ENCODE peak calls at places on chromosomes 5 and 9, in eight cellular contexts. S is iPS DF 6.9, F is breast epithelium, T is endodermal cell, Q is fibroblast of lung, N is IMR-90, X is GM12865, J is GM06990. I is an unnamed sample.

GRCh38 chr9:112422417-112423148 is 42.7 kb downstream of the HSDL2 start:
- DNase-seq in S (no peak), F (no peak), T (no peak), Q (no peak), N (no peak), X (no peak), J (no peak), I (no peak)

GRCh38 chr5:68379275-68380026 is 163.9 kb downstream of the PIK3R1 start:
- DNase-seq in S (no peak), F (no peak), T (no peak), Q (peak; percentile 13), N (no peak), X (no peak), J (no peak), I (no peak)

GRCh38 chr9:83976372-83976771 is 3.6 kb downstream of the HNRNPK start:
- DNase-seq in S (no peak), F (no peak), T (no peak), Q (no peak), N (no peak), X (no peak), J (no peak), I (no peak)

GRCh38 chr5:77882670-77883257 is 106.6 kb upstream of the TBCA start:
- DNase-seq in S (no peak), F (no peak), T (no peak), Q (peak; percentile 72), N (peak; percentile 92), X (peak; percentile 38), J (no peak), I (no peak)

GRCh38 chr5:1468247-1468612 is 23.0 kb upstream of the SLC6A3 start:
- DNase-seq in S (no peak), F (no peak), T (peak; percentile 89), Q (peak; percentile 16), N (no peak), X (no peak), J (no peak), I (no peak)

GRCh38 chr5:27208051-27208450 is 169.7 kb upstream of the CDH9 start:
- DNase-seq in S (no peak), F (no peak), T (no peak), Q (no peak), N (peak; percentile 2), X (no peak), J (no peak), I (no peak)

GRCh38 chr9:77981332-77981731 is 50.3 kb downstream of the GNAQ start:
- DNase-seq in S (no peak), F (no peak), T (no peak), Q (peak; percentile 17), N (peak; percentile 61), X (peak; percentile 33), J (peak; percentile 33), I (no peak)

GRCh38 chr9:136564379-136564988 is 18.6 kb upstream of the NOTCH1 start:
- DNase-seq in S (no peak), F (peak; percentile 55), T (peak; percentile 81), Q (peak; percentile 76), N (peak; percentile 71), X (peak; percentile 91), J (peak; percentile 46), I (no peak)

GRCh38 chr9:103625161-103625804 is 468.8 kb upstream of the SMC2 start:
- DNase-seq in S (no peak), F (no peak), T (no peak), Q (no peak), N (no peak), X (no peak), J (no peak), I (no peak)

DNA sequence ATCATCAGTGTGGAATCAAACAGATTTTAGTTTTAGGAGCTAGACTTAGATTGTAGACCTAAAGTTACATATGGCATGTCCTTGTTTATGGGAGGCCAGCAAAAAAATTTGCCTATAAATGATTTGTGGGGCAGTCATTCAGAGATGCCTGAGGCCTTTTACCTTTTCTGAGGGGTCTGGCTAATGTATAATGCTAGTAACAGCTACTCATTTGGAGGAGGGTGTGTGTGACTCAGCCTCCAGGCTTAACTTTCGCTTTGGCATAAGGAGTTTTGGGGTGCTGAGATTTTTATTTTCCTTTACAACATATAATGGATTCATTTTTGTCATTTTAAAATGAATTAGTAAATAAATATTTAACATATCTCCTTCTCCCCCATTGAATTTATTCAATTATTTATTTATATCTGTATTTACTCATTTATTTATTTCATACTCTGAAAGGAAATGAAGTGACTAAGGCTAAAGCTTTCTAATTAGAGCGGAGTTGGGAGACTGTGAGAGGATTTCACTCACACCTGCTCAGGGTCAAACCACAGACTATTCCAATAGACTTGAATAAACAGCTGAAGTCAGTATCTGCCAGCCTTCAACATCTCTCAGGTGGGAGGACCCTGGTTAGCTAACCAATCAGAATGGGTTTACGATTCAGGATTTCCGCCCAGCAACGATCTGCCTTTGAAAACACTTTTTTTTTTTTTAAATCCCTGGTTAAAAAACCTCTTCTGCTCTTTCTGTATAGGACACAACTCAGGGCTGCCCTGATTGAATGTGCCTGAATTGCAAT is 487.5 kb upstream of the SGCD start:
- DNase-seq in S (no peak), F (no peak), T (peak; percentile 62), Q (no peak), N (peak; percentile 0), X (peak; percentile 12), J (peak; percentile 3), I (no peak)
- H3K4me3 ChIP-seq in S (no peak overlapping the region), F (no peak overlapping the region), T (no peak overlapping the region), Q (no peak overlapping the region), N (no peak overlapping the region), X (no peak overlapping the region), J (no peak overlapping the region), I (no peak overlapping the region)

GRCh38 chr5:43001748-43002147 is 38.4 kb downstream of the ANXA2R start:
- DNase-seq in S (no peak), F (no peak), T (no peak), Q (no peak), N (no peak), X (no peak), J (no peak), I (no peak)

GRCh38 chr5:42995152-42995751 is 44.9 kb downstream of the ANXA2R start:
- DNase-seq in S (no peak), F (no peak), T (no peak), Q (peak; percentile 71), N (peak; percentile 38), X (no peak), J (no peak), I (no peak)

GRCh38 chr5:43000198-43000840 is 39.8 kb downstream of the ANXA2R start:
- DNase-seq in S (no peak), F (no peak), T (peak; percentile 88), Q (peak; percentile 42), N (peak; percentile 59), X (no peak), J (no peak), I (no peak)

GRCh38 chr5:43006411-43007202 is 33.5 kb downstream of the ANXA2R start:
- DNase-seq in S (no peak), F (no peak), T (no peak), Q (no peak), N (peak; percentile 31), X (no peak), J (no peak), I (no peak)

DNA sequence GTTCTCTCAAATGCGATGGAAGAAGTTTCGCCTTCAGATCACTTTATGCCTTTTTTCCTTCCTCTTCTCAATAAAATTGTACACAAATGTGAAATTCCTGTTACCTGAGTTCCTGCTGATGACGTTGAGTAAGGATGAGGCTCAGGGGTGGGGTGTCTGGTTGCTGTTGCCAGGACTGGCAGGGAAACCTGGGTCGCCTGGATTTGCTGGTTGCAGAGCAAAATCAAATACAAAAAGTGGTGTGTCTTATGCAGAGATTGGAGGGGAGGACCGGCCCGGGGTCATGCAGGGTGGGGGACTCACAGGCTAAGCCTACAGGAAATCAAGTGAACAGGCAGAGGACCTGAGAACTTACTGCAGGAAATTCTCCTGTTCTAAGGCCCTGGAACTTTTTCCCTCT is 39.2 kb downstream of the ANXA2R start:
- DNase-seq in S (no peak), F (no peak), T (no peak), Q (no peak), N (no peak), X (no peak), J (no peak), I (no peak)
- H3K4me3 ChIP-seq in S (no peak overlapping the region), F (no peak overlapping the region), T (no peak overlapping the region), Q (no peak overlapping the region), N (no peak overlapping the region), X (no peak overlapping the region), J (no peak overlapping the region), I (no peak overlapping the region)

GRCh38 chr5:148554621-148555020 is 99.7 kb downstream of the HTR4 start:
- DNase-seq in S (no peak), F (no peak), T (no peak), Q (no peak), N (no peak), X (no peak), J (no peak), I (no peak)

GRCh38 chr5:148559461-148559860 is 94.9 kb downstream of the HTR4 start:
- DNase-seq in S (no peak), F (no peak), T (no peak), Q (no peak), N (no peak), X (no peak), J (no peak), I (no peak)

GRCh38 chr5:148561712-148562365 is 92.5 kb downstream of the HTR4 start:
- DNase-seq in S (no peak), F (no peak), T (no peak), Q (peak; percentile 21), N (no peak), X (peak; percentile 4), J (no peak), I (no peak)

GRCh38 chr5:148558892-148559291 is 95.4 kb downstream of the HTR4 start:
- DNase-seq in S (no peak), F (no peak), T (no peak), Q (no peak), N (no peak), X (no peak), J (no peak), I (no peak)

DNA sequence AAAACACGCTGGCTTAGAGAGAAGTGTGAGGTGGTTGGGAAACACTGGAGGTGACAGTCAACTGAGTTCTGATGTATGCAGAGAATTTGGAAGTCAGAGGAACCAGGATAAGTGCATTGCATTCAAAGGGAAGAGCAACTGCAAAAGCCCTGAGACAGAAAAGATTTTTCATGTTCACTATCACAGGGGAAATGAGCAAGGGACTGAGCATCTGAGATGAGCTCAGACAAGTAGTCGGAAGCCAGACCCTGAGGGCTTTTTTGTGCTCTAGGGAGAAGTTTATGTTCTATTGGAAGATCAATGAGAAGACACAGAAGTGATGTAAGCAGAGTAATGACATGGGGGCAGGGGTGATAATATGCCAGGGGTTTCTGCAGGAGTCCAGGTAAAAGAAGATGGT is 97.5 kb downstream of the HTR4 start:
- DNase-seq in S (no peak), F (no peak), T (no peak), Q (no peak), N (no peak), X (no peak), J (no peak), I (no peak)
- H3K4me3 ChIP-seq in S (no peak overlapping the region), F (no peak overlapping the region), T (no peak overlapping the region), Q (no peak overlapping the region), N (no peak overlapping the region), X (no peak overlapping the region), J (no peak overlapping the region), I (no peak overlapping the region)

GRCh38 chr5:171312129-171312819 is 3.2 kb downstream of the TLX3 start:
- DNase-seq in S (no peak), F (no peak), T (peak; percentile 68), Q (peak; percentile 20), N (no peak), X (no peak), J (no peak), I (no peak)
- H3K4me3 ChIP-seq in S (peak overlapping the region; percentile 10), F (no peak overlapping the region), T (peak overlapping the region; percentile 45), Q (no peak overlapping the region), N (no peak overlapping the region), X (no peak overlapping the region), J (no peak overlapping the region), I (no peak overlapping the region)